ENCODE peak calls at places on chromosomes 4 and X, in six cellular contexts. One of them, this sample, is unnamed.

GRCh38 chr4:131054489-131055019 is 1958.6 kb downstream of the C4orf33 start:
- DNase-seq in kidney epithelial cell: no peak
- DNase-seq in CD4-positive, alpha-beta memory T cell: no peak
- DNase-seq in AG08395: no peak
- DNase-seq in RWPE1: no peak
- DNase-seq in T follicular helper cell: no peak
- DNase-seq in this sample: no peak

GRCh38 chr4:88659061-88659889 is 38.4 kb downstream of the NAP1L5 start:
- DNase-seq in kidney epithelial cell: peak; percentile 45
- DNase-seq in CD4-positive, alpha-beta memory T cell: peak; percentile 42
- DNase-seq in AG08395: peak; percentile 72
- DNase-seq in RWPE1: peak; percentile 78
- DNase-seq in T follicular helper cell: peak; percentile 13
- DNase-seq in this sample: peak; percentile 41

GRCh38 chr4:88747351-88747750 is 49.7 kb upstream of the NAP1L5 start:
- DNase-seq in kidney epithelial cell: no peak
- DNase-seq in CD4-positive, alpha-beta memory T cell: no peak
- DNase-seq in AG08395: no peak
- DNase-seq in RWPE1: no peak
- DNase-seq in T follicular helper cell: no peak
- DNase-seq in this sample: no peak

GRCh38 chrX:54357414-54358377 is at the start of gene WNK3:
- DNase-seq in kidney epithelial cell: peak; percentile 19
- DNase-seq in CD4-positive, alpha-beta memory T cell: peak; percentile 25
- DNase-seq in AG08395: peak; percentile 27
- DNase-seq in RWPE1: peak; percentile 60
- DNase-seq in T follicular helper cell: peak; percentile 21
- DNase-seq in this sample: no peak

GRCh38 chrX:114047558-114047957 is 536.3 kb upstream of the HTR2C start:
- DNase-seq in kidney epithelial cell: no peak
- DNase-seq in CD4-positive, alpha-beta memory T cell: no peak
- DNase-seq in AG08395: no peak
- DNase-seq in RWPE1: no peak
- DNase-seq in T follicular helper cell: no peak
- DNase-seq in this sample: no peak

GRCh38 chr4:140158234-140159030 is 4.4 kb upstream of the MAML3 start:
- DNase-seq in kidney epithelial cell: no peak
- DNase-seq in CD4-positive, alpha-beta memory T cell: no peak
- DNase-seq in AG08395: no peak
- DNase-seq in RWPE1: no peak
- DNase-seq in T follicular helper cell: no peak
- DNase-seq in this sample: no peak

GRCh38 chrX:45351478-45351877 is 150.8 kb upstream of the DIPK2B start:
- DNase-seq in kidney epithelial cell: no peak
- DNase-seq in CD4-positive, alpha-beta memory T cell: no peak
- DNase-seq in AG08395: peak; percentile 61
- DNase-seq in RWPE1: peak; percentile 2
- DNase-seq in T follicular helper cell: no peak
- DNase-seq in this sample: no peak

GRCh38 chr4:27397886-27398285 is 537.2 kb downstream of the STIM2 start:
- DNase-seq in kidney epithelial cell: peak; percentile 29
- DNase-seq in CD4-positive, alpha-beta memory T cell: no peak
- DNase-seq in AG08395: peak; percentile 47
- DNase-seq in RWPE1: no peak
- DNase-seq in T follicular helper cell: no peak
- DNase-seq in this sample: no peak

GRCh38 chr4:8830056-8830455 is 41.6 kb downstream of the HMX1 start:
- DNase-seq in kidney epithelial cell: no peak
- DNase-seq in CD4-positive, alpha-beta memory T cell: no peak
- DNase-seq in AG08395: no peak
- DNase-seq in RWPE1: no peak
- DNase-seq in T follicular helper cell: no peak
- DNase-seq in this sample: no peak

GRCh38 chr4:20319785-20320184 is 68.1 kb downstream of the SLIT2 start:
- DNase-seq in kidney epithelial cell: no peak
- DNase-seq in CD4-positive, alpha-beta memory T cell: no peak
- DNase-seq in AG08395: no peak
- DNase-seq in RWPE1: no peak
- DNase-seq in T follicular helper cell: no peak
- DNase-seq in this sample: no peak

GRCh38 chr4:123477804-123478209 is 81.2 kb downstream of the SPRY1 start:
- DNase-seq in kidney epithelial cell: no peak
- DNase-seq in CD4-positive, alpha-beta memory T cell: peak; percentile 19
- DNase-seq in AG08395: peak; percentile 44
- DNase-seq in RWPE1: no peak
- DNase-seq in T follicular helper cell: peak; percentile 15
- DNase-seq in this sample: no peak

GRCh38 chr4:154491731-154492249 is at the start of gene DCHS2:
- DNase-seq in kidney epithelial cell: no peak
- DNase-seq in CD4-positive, alpha-beta memory T cell: no peak
- DNase-seq in AG08395: no peak
- DNase-seq in RWPE1: peak; percentile 22
- DNase-seq in T follicular helper cell: no peak
- DNase-seq in this sample: no peak

GRCh38 chrX:102651968-102652744 is 873 bp downstream of the GPRASP1 start:
- DNase-seq in kidney epithelial cell: no peak
- DNase-seq in CD4-positive, alpha-beta memory T cell: peak; percentile 66
- DNase-seq in AG08395: peak; percentile 10
- DNase-seq in RWPE1: no peak
- DNase-seq in T follicular helper cell: peak; percentile 55
- DNase-seq in this sample: peak; percentile 7

GRCh38 chr4:8366601-8367000 is 73.9 kb downstream of the ACOX3 start:
- DNase-seq in kidney epithelial cell: no peak
- DNase-seq in CD4-positive, alpha-beta memory T cell: no peak
- DNase-seq in AG08395: no peak
- DNase-seq in RWPE1: no peak
- DNase-seq in T follicular helper cell: no peak
- DNase-seq in this sample: no peak

GRCh38 chr4:20840648-20841190 is 140.5 kb downstream of the PACRGL start:
- DNase-seq in kidney epithelial cell: no peak
- DNase-seq in CD4-positive, alpha-beta memory T cell: no peak
- DNase-seq in AG08395: no peak
- DNase-seq in RWPE1: no peak
- DNase-seq in T follicular helper cell: no peak
- DNase-seq in this sample: no peak